ENCODE peak calls at places on chromosomes 13 and 19, in four cellular contexts. One of them, this sample, is unnamed.
A peak's percentile ranks its signal among the peaks of the same experiment; 100 is the strongest.

GRCh38 chr13:40221460-40222201 is 444.8 kb downstream of the FOXO1 start:
- DNase-seq in SK-N-SH: no peak
- DNase-seq in HCT116: no peak
- DNase-seq in HepG2: peak; percentile 41
- DNase-seq in this sample: no peak

GRCh38 chr19:39438270-39438934 is 2.7 kb upstream of the RPS16 start:
- DNase-seq in SK-N-SH: no peak
- DNase-seq in HCT116: no peak
- DNase-seq in HepG2: peak; percentile 50
- DNase-seq in this sample: no peak

GRCh38 chr13:53069800-53070199 is 41.2 kb downstream of the OLFM4 start:
- DNase-seq in SK-N-SH: no peak
- DNase-seq in HCT116: no peak
- DNase-seq in HepG2: no peak
- DNase-seq in this sample: no peak

GRCh38 chr13:40348096-40348679 is 318.3 kb downstream of the FOXO1 start:
- DNase-seq in SK-N-SH: no peak
- DNase-seq in HCT116: no peak
- DNase-seq in HepG2: peak; percentile 58
- DNase-seq in this sample: no peak

GRCh38 chr19:14120497-14120780 is 2.9 kb upstream of the PRKACA start:
- DNase-seq in SK-N-SH: no peak
- DNase-seq in HCT116: no peak
- DNase-seq in HepG2: no peak
- DNase-seq in this sample: no peak

GRCh38 chr19:51366999-51367564 is 894 bp upstream of the ETFB start:
- DNase-seq in SK-N-SH: peak; percentile 44
- DNase-seq in HCT116: no peak
- DNase-seq in HepG2: no peak
- DNase-seq in this sample: no peak

GRCh38 chr19:55605637-55606470 is at the start of gene ZNF865:
- DNase-seq in SK-N-SH: peak; percentile 82
- DNase-seq in HCT116: peak; percentile 69
- DNase-seq in HepG2: peak; percentile 72
- DNase-seq in this sample: peak; percentile 81

GRCh38 chr19:52028780-52029123 is 573 bp upstream of the ZNF614 start:
- DNase-seq in SK-N-SH: peak; percentile 58
- DNase-seq in HCT116: no peak
- DNase-seq in HepG2: no peak
- DNase-seq in this sample: no peak

GRCh38 chr13:105660550-105660949 is 874.9 kb downstream of the EFNB2 start:
- DNase-seq in SK-N-SH: no peak
- DNase-seq in HCT116: no peak
- DNase-seq in HepG2: no peak
- DNase-seq in this sample: no peak

GRCh38 chr13:75705395-75705794 is 69.3 kb downstream of the LMO7 start:
- DNase-seq in SK-N-SH: no peak
- DNase-seq in HCT116: peak; percentile 95
- DNase-seq in HepG2: no peak
- DNase-seq in this sample: no peak

GRCh38 chr13:51805313-51805712 is 1.4 kb upstream of the DHRS12 start:
- DNase-seq in SK-N-SH: no peak
- DNase-seq in HCT116: no peak
- DNase-seq in HepG2: no peak
- DNase-seq in this sample: no peak

GRCh38 chr19:33616346-33616745 is 5.4 kb upstream of the CHST8 start:
- DNase-seq in SK-N-SH: no peak
- DNase-seq in HCT116: no peak
- DNase-seq in HepG2: no peak
- DNase-seq in this sample: no peak

GRCh38 chr19:48636859-48637448 is at the start of gene DBP:
- DNase-seq in SK-N-SH: peak; percentile 61
- DNase-seq in HCT116: no peak
- DNase-seq in HepG2: no peak
- DNase-seq in this sample: no peak

GRCh38 chr19:33383722-33384292 is 10.3 kb downstream of the CEBPG start:
- DNase-seq in SK-N-SH: no peak
- DNase-seq in HCT116: no peak
- DNase-seq in HepG2: no peak
- DNase-seq in this sample: no peak

GRCh38 chr19:44748426-44749254 is at the start of gene BCL3:
- DNase-seq in SK-N-SH: peak; percentile 76
- DNase-seq in HCT116: no peak
- DNase-seq in HepG2: no peak
- DNase-seq in this sample: peak; percentile 69

GRCh38 chr19:55647732-55648656 is at the start of gene CCDC106:
- DNase-seq in SK-N-SH: peak; percentile 93
- DNase-seq in HCT116: no peak
- DNase-seq in HepG2: peak; percentile 55
- DNase-seq in this sample: peak; percentile 83

GRCh38 chr13:97254809-97255208 is 32.7 kb downstream of the MBNL2 start:
- DNase-seq in SK-N-SH: no peak
- DNase-seq in HCT116: peak; percentile 93
- DNase-seq in HepG2: no peak
- DNase-seq in this sample: no peak

GRCh38 chr19:30092721-30093569 is 150.9 kb downstream of the URI1 start:
- DNase-seq in SK-N-SH: no peak
- DNase-seq in HCT116: no peak
- DNase-seq in HepG2: no peak
- DNase-seq in this sample: no peak

GRCh38 chr13:30551194-30551593 is 66.5 kb upstream of the USPL1 start:
- DNase-seq in SK-N-SH: peak; percentile 21
- DNase-seq in HCT116: peak; percentile 26
- DNase-seq in HepG2: peak; percentile 29
- DNase-seq in this sample: no peak

GRCh38 chr13:18951412-18951811 is 230.2 kb downstream of the TUBA3C start:
- DNase-seq in SK-N-SH: no peak
- DNase-seq in HCT116: no peak
- DNase-seq in HepG2: no peak
- DNase-seq in this sample: no peak

GRCh38 chr19:55311797-55312196 is 13.3 kb downstream of the TMEM150B start:
- DNase-seq in SK-N-SH: peak; percentile 28
- DNase-seq in HCT116: no peak
- DNase-seq in HepG2: no peak
- DNase-seq in this sample: no peak

GRCh38 chr13:45728759-45729158 is 26.6 kb downstream of the CBY2 start:
- DNase-seq in SK-N-SH: no peak
- DNase-seq in HCT116: peak; percentile 45
- DNase-seq in HepG2: peak; percentile 57
- DNase-seq in this sample: peak; percentile 27

GRCh38 chr13:45731455-45731854 is 29.3 kb downstream of the CBY2 start:
- DNase-seq in SK-N-SH: no peak
- DNase-seq in HCT116: no peak
- DNase-seq in HepG2: peak; percentile 34
- DNase-seq in this sample: no peak
- TF ChIP-seq ELF1 in SK-N-SH: no peak
- TF ChIP-seq ELF1 in HCT116: no peak
- TF ChIP-seq ELF1 in HepG2: no peak
- TF ChIP-seq ELF1 in this sample: no peak

DNA sequence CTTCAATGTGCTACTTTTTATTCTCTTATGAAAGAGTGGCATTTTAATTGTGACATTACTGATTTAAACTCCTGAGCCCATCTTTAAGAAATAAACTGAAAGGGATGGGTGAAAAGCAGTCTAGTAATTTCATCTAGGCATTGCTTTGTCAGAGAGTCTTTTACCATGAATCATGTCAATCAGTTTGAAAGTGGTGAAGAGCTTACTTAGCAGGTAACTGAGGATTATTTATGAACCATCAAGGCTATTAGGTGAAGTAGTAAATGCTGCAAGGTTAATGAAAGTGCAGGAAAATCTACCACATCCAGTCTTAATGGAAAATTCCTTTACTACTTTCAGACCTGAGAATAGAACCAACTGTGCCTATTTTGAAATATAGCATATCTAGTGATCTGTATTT is 369.0 kb downstream of the SLITRK6 start:
- DNase-seq in SK-N-SH: no peak
- DNase-seq in HCT116: no peak
- DNase-seq in HepG2: no peak
- DNase-seq in this sample: no peak
- TF ChIP-seq ELF1 in SK-N-SH: no peak
- TF ChIP-seq ELF1 in HCT116: no peak
- TF ChIP-seq ELF1 in HepG2: no peak
- TF ChIP-seq ELF1 in this sample: no peak

GRCh38 chr13:99442273-99442895 is 58.9 kb upstream of the TM9SF2 start:
- DNase-seq in SK-N-SH: peak; percentile 58
- DNase-seq in HCT116: peak; percentile 39
- DNase-seq in HepG2: peak; percentile 35
- DNase-seq in this sample: peak; percentile 55
- TF ChIP-seq ELF1 in SK-N-SH: no peak
- TF ChIP-seq ELF1 in HCT116: no peak
- TF ChIP-seq ELF1 in HepG2: no peak
- TF ChIP-seq ELF1 in this sample: no peak

DNA sequence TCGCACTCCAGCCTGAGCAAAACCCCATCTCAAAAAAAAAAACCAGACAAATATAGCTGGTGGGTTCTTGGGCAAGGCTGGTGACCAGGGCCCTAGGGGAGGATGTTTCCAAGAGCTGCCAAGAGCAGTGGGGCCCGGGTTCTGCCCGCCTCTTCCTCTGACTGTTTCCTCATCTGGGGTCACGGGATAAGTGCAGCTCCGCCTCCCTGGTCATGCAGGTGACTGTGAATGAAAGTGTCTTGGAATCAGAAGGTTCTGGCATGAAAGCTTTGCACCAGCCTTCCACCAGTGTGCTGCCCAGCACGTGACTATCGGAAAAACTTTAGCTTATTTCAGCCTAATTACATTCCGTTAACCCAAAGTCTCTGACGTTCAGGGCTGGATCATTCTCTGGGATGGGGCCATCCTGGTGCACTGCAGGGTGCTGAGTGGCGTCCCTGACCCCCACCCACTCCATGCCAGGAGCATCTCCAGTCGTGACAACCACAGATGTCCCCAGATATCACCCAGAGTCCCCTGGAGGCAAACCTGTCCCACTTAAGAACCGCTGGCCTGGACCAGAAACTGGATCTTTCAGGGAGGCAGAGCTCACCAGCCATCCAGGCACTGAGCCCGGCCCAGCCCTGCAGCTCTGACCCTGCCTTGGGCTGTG is 85.6 kb downstream of the GNG7 start:
- DNase-seq in SK-N-SH: no peak
- DNase-seq in HCT116: no peak
- DNase-seq in HepG2: peak; percentile 35
- DNase-seq in this sample: no peak
- TF ChIP-seq ELF1 in SK-N-SH: no peak
- TF ChIP-seq ELF1 in HCT116: no peak
- TF ChIP-seq ELF1 in HepG2: no peak
- TF ChIP-seq ELF1 in this sample: no peak

GRCh38 chr19:9971341-9971897 is 35.1 kb upstream of the OLFM2 start:
- DNase-seq in SK-N-SH: no peak
- DNase-seq in HCT116: no peak
- DNase-seq in HepG2: no peak
- DNase-seq in this sample: no peak
- TF ChIP-seq ELF1 in SK-N-SH: no peak
- TF ChIP-seq ELF1 in HCT116: no peak
- TF ChIP-seq ELF1 in HepG2: no peak
- TF ChIP-seq ELF1 in this sample: no peak

DNA sequence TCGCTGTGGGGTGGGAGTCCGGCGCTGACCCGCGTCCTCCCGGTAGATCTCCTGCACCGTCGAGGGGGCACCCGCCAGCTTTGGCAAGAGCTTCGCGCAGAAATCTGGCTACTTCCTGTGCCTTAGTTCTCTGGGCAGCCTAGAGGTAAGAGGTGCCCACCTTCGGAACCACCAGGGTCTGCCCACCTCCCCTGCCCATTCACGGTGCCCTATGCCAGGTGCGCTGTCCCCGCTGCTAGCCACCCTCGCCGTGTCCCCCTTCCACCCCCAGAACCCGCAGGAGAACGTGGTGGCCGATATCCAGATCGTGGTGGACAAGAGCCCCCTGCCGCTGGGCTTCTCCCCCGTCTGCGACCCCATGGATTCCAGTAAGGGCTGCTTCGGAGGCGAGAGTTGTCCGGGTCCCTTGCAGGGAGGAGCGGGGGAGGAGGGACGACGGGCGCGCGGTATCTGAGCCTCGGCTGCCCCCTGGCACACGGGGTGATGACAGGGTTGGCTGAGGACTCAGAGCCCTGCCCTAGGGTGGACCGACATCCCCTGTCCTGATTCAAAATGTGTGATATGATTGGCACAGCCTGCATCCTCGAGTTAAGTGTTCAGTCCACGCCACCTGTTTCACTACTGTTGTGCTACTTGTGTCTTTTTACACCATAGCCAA is 549 bp downstream of the MVB12A start:
- DNase-seq in SK-N-SH: peak; percentile 85
- DNase-seq in HCT116: no peak
- DNase-seq in HepG2: no peak
- DNase-seq in this sample: peak; percentile 31
- TF ChIP-seq ELF1 in SK-N-SH: no peak
- TF ChIP-seq ELF1 in HCT116: no peak
- TF ChIP-seq ELF1 in HepG2: no peak
- TF ChIP-seq ELF1 in this sample: no peak